ENCODE peak calls at places on chromosomes 13 and 19, in ten cellular contexts. One of them, this sample, is unnamed.
A peak's percentile ranks its signal among the peaks of the same experiment; 100 is the strongest.

GRCh38 chr19:41217741-41218140 is 1.3 kb upstream of the AXL start:
- DNase-seq in cardiac muscle cell: no peak
- DNase-seq in stimulated activated CD4-positive, alpha-beta T cell treated with anti-CD3 and anti-CD28 coated beads, Interleukin-15, amount 100 ng/mL, for 1 hour: no peak
- DNase-seq in fibroblast of pulmonary artery: no peak
- DNase-seq in BE2C: no peak
- DNase-seq in bronchial epithelial cell: no peak
- DNase-seq in progenitor cell of endocrine pancreas: no peak
- DNase-seq in iris pigment epithelial cell: no peak
- DNase-seq in stimulated activated CD8-positive, alpha-beta memory T cell treated with anti-CD3 and anti-CD28 coated beads, Interleukin-15, amount 100 ng/mL, for 1 hour: no peak
- DNase-seq in HS-5: no peak
- DNase-seq in this sample: no peak

GRCh38 chr19:7397687-7398086 is 49.0 kb downstream of the ARHGEF18 start:
- DNase-seq in fibroblast of pulmonary artery: peak; percentile 89
- DNase-seq in stimulated activated CD8-positive, alpha-beta memory T cell treated with anti-CD3 and anti-CD28 coated beads, Interleukin-15, amount 100 ng/mL, for 1 hour: no peak
- DNase-seq in cardiac muscle cell: peak; percentile 90
- DNase-seq in HS-5: peak; percentile 87
- DNase-seq in progenitor cell of endocrine pancreas: no peak
- DNase-seq in BE2C: no peak
- DNase-seq in bronchial epithelial cell: peak; percentile 87
- DNase-seq in stimulated activated CD4-positive, alpha-beta T cell treated with anti-CD3 and anti-CD28 coated beads, Interleukin-15, amount 100 ng/mL, for 1 hour: no peak
- DNase-seq in iris pigment epithelial cell: peak; percentile 98
- DNase-seq in this sample: peak; percentile 71

GRCh38 chr19:2027361-2027760 is 11.8 kb upstream of the BTBD2 start:
- DNase-seq in stimulated activated CD8-positive, alpha-beta memory T cell treated with anti-CD3 and anti-CD28 coated beads, Interleukin-15, amount 100 ng/mL, for 1 hour: no peak
- DNase-seq in stimulated activated CD4-positive, alpha-beta T cell treated with anti-CD3 and anti-CD28 coated beads, Interleukin-15, amount 100 ng/mL, for 1 hour: no peak
- DNase-seq in cardiac muscle cell: peak; percentile 89
- DNase-seq in progenitor cell of endocrine pancreas: no peak
- DNase-seq in BE2C: no peak
- DNase-seq in iris pigment epithelial cell: peak; percentile 80
- DNase-seq in bronchial epithelial cell: no peak
- DNase-seq in HS-5: peak; percentile 56
- DNase-seq in fibroblast of pulmonary artery: peak; percentile 88
- DNase-seq in this sample: peak; percentile 96

GRCh38 chr19:37981785-37982475 is 74.9 kb downstream of the SIPA1L3 start:
- DNase-seq in bronchial epithelial cell: no peak
- DNase-seq in stimulated activated CD4-positive, alpha-beta T cell treated with anti-CD3 and anti-CD28 coated beads, Interleukin-15, amount 100 ng/mL, for 1 hour: no peak
- DNase-seq in fibroblast of pulmonary artery: no peak
- DNase-seq in stimulated activated CD8-positive, alpha-beta memory T cell treated with anti-CD3 and anti-CD28 coated beads, Interleukin-15, amount 100 ng/mL, for 1 hour: no peak
- DNase-seq in cardiac muscle cell: no peak
- DNase-seq in HS-5: no peak
- DNase-seq in progenitor cell of endocrine pancreas: no peak
- DNase-seq in iris pigment epithelial cell: no peak
- DNase-seq in BE2C: no peak
- DNase-seq in this sample: no peak

GRCh38 chr13:32195713-32196112 is 119.5 kb downstream of the ZAR1L start:
- DNase-seq in iris pigment epithelial cell: no peak
- DNase-seq in cardiac muscle cell: peak; percentile 64
- DNase-seq in progenitor cell of endocrine pancreas: no peak
- DNase-seq in fibroblast of pulmonary artery: peak; percentile 81
- DNase-seq in HS-5: no peak
- DNase-seq in BE2C: no peak
- DNase-seq in bronchial epithelial cell: no peak
- DNase-seq in stimulated activated CD8-positive, alpha-beta memory T cell treated with anti-CD3 and anti-CD28 coated beads, Interleukin-15, amount 100 ng/mL, for 1 hour: no peak
- DNase-seq in stimulated activated CD4-positive, alpha-beta T cell treated with anti-CD3 and anti-CD28 coated beads, Interleukin-15, amount 100 ng/mL, for 1 hour: no peak
- DNase-seq in this sample: no peak

GRCh38 chr19:48815870-48816501 is 5.2 kb upstream of the BCAT2 start:
- DNase-seq in stimulated activated CD8-positive, alpha-beta memory T cell treated with anti-CD3 and anti-CD28 coated beads, Interleukin-15, amount 100 ng/mL, for 1 hour: no peak
- DNase-seq in BE2C: peak; percentile 66
- DNase-seq in fibroblast of pulmonary artery: no peak
- DNase-seq in HS-5: no peak
- DNase-seq in progenitor cell of endocrine pancreas: no peak
- DNase-seq in cardiac muscle cell: no peak
- DNase-seq in iris pigment epithelial cell: peak; percentile 25
- DNase-seq in stimulated activated CD4-positive, alpha-beta T cell treated with anti-CD3 and anti-CD28 coated beads, Interleukin-15, amount 100 ng/mL, for 1 hour: no peak
- DNase-seq in bronchial epithelial cell: peak; percentile 45
- DNase-seq in this sample: no peak

GRCh38 chr19:23436318-23436717 is 41.0 kb upstream of the ZNF91 start:
- DNase-seq in progenitor cell of endocrine pancreas: no peak
- DNase-seq in stimulated activated CD4-positive, alpha-beta T cell treated with anti-CD3 and anti-CD28 coated beads, Interleukin-15, amount 100 ng/mL, for 1 hour: no peak
- DNase-seq in cardiac muscle cell: no peak
- DNase-seq in BE2C: peak; percentile 35
- DNase-seq in bronchial epithelial cell: no peak
- DNase-seq in iris pigment epithelial cell: no peak
- DNase-seq in HS-5: no peak
- DNase-seq in stimulated activated CD8-positive, alpha-beta memory T cell treated with anti-CD3 and anti-CD28 coated beads, Interleukin-15, amount 100 ng/mL, for 1 hour: no peak
- DNase-seq in fibroblast of pulmonary artery: no peak
- DNase-seq in this sample: no peak

GRCh38 chr13:113836917-113837553 is 26.8 kb downstream of the GAS6 start:
- DNase-seq in fibroblast of pulmonary artery: peak; percentile 82
- DNase-seq in progenitor cell of endocrine pancreas: no peak
- DNase-seq in stimulated activated CD4-positive, alpha-beta T cell treated with anti-CD3 and anti-CD28 coated beads, Interleukin-15, amount 100 ng/mL, for 1 hour: no peak
- DNase-seq in stimulated activated CD8-positive, alpha-beta memory T cell treated with anti-CD3 and anti-CD28 coated beads, Interleukin-15, amount 100 ng/mL, for 1 hour: no peak
- DNase-seq in iris pigment epithelial cell: peak; percentile 94
- DNase-seq in bronchial epithelial cell: peak; percentile 91
- DNase-seq in cardiac muscle cell: peak; percentile 77
- DNase-seq in BE2C: no peak
- DNase-seq in HS-5: no peak
- DNase-seq in this sample: peak; percentile 81

GRCh38 chr13:59706101-59706976 is 457.4 kb downstream of the DIAPH3 start:
- DNase-seq in stimulated activated CD8-positive, alpha-beta memory T cell treated with anti-CD3 and anti-CD28 coated beads, Interleukin-15, amount 100 ng/mL, for 1 hour: no peak
- DNase-seq in iris pigment epithelial cell: no peak
- DNase-seq in BE2C: no peak
- DNase-seq in progenitor cell of endocrine pancreas: no peak
- DNase-seq in fibroblast of pulmonary artery: no peak
- DNase-seq in cardiac muscle cell: no peak
- DNase-seq in bronchial epithelial cell: no peak
- DNase-seq in stimulated activated CD4-positive, alpha-beta T cell treated with anti-CD3 and anti-CD28 coated beads, Interleukin-15, amount 100 ng/mL, for 1 hour: no peak
- DNase-seq in HS-5: no peak
- DNase-seq in this sample: no peak

GRCh38 chr13:91383836-91384235 is 14.6 kb upstream of the GPC5 start:
- DNase-seq in bronchial epithelial cell: no peak
- DNase-seq in fibroblast of pulmonary artery: no peak
- DNase-seq in cardiac muscle cell: no peak
- DNase-seq in HS-5: no peak
- DNase-seq in progenitor cell of endocrine pancreas: no peak
- DNase-seq in iris pigment epithelial cell: no peak
- DNase-seq in stimulated activated CD8-positive, alpha-beta memory T cell treated with anti-CD3 and anti-CD28 coated beads, Interleukin-15, amount 100 ng/mL, for 1 hour: no peak
- DNase-seq in BE2C: no peak
- DNase-seq in stimulated activated CD4-positive, alpha-beta T cell treated with anti-CD3 and anti-CD28 coated beads, Interleukin-15, amount 100 ng/mL, for 1 hour: no peak
- DNase-seq in this sample: no peak

GRCh38 chr13:64684685-64685431 is 2545.3 kb downstream of the PCDH9 start:
- DNase-seq in stimulated activated CD4-positive, alpha-beta T cell treated with anti-CD3 and anti-CD28 coated beads, Interleukin-15, amount 100 ng/mL, for 1 hour: no peak
- DNase-seq in cardiac muscle cell: peak; percentile 21
- DNase-seq in fibroblast of pulmonary artery: peak; percentile 32
- DNase-seq in stimulated activated CD8-positive, alpha-beta memory T cell treated with anti-CD3 and anti-CD28 coated beads, Interleukin-15, amount 100 ng/mL, for 1 hour: no peak
- DNase-seq in iris pigment epithelial cell: peak; percentile 55
- DNase-seq in progenitor cell of endocrine pancreas: no peak
- DNase-seq in HS-5: no peak
- DNase-seq in BE2C: no peak
- DNase-seq in bronchial epithelial cell: no peak
- DNase-seq in this sample: peak; percentile 76

GRCh38 chr19:33798701-33799111 is 2.0 kb downstream of the KCTD15 start:
- DNase-seq in progenitor cell of endocrine pancreas: no peak
- DNase-seq in bronchial epithelial cell: no peak
- DNase-seq in stimulated activated CD8-positive, alpha-beta memory T cell treated with anti-CD3 and anti-CD28 coated beads, Interleukin-15, amount 100 ng/mL, for 1 hour: no peak
- DNase-seq in iris pigment epithelial cell: peak; percentile 56
- DNase-seq in cardiac muscle cell: peak; percentile 53
- DNase-seq in BE2C: no peak
- DNase-seq in HS-5: no peak
- DNase-seq in fibroblast of pulmonary artery: peak; percentile 38
- DNase-seq in stimulated activated CD4-positive, alpha-beta T cell treated with anti-CD3 and anti-CD28 coated beads, Interleukin-15, amount 100 ng/mL, for 1 hour: no peak
- DNase-seq in this sample: peak; percentile 48

GRCh38 chr19:2290441-2291184 is 8.6 kb upstream of the PEAK3 start:
- DNase-seq in BE2C: peak; percentile 19
- DNase-seq in stimulated activated CD8-positive, alpha-beta memory T cell treated with anti-CD3 and anti-CD28 coated beads, Interleukin-15, amount 100 ng/mL, for 1 hour: no peak
- DNase-seq in bronchial epithelial cell: no peak
- DNase-seq in iris pigment epithelial cell: no peak
- DNase-seq in HS-5: no peak
- DNase-seq in stimulated activated CD4-positive, alpha-beta T cell treated with anti-CD3 and anti-CD28 coated beads, Interleukin-15, amount 100 ng/mL, for 1 hour: no peak
- DNase-seq in cardiac muscle cell: no peak
- DNase-seq in progenitor cell of endocrine pancreas: no peak
- DNase-seq in fibroblast of pulmonary artery: no peak
- DNase-seq in this sample: no peak

GRCh38 chr19:47446534-47447469 is 24.9 kb downstream of the SLC8A2 start:
- DNase-seq in BE2C: peak; percentile 93
- DNase-seq in cardiac muscle cell: peak; percentile 27
- DNase-seq in fibroblast of pulmonary artery: peak; percentile 15
- DNase-seq in progenitor cell of endocrine pancreas: no peak
- DNase-seq in bronchial epithelial cell: peak; percentile 55
- DNase-seq in iris pigment epithelial cell: no peak
- DNase-seq in stimulated activated CD8-positive, alpha-beta memory T cell treated with anti-CD3 and anti-CD28 coated beads, Interleukin-15, amount 100 ng/mL, for 1 hour: no peak
- DNase-seq in stimulated activated CD4-positive, alpha-beta T cell treated with anti-CD3 and anti-CD28 coated beads, Interleukin-15, amount 100 ng/mL, for 1 hour: no peak
- DNase-seq in HS-5: no peak
- DNase-seq in this sample: no peak